ENCODE peak calls at places on chromosomes 11 and 22, in four cellular contexts. K is NCI-H1092; X is hypothalamus; Y is stimulated activated CD8-positive, alpha-beta memory T cell treated with anti-CD3 and anti-CD28 coated beads, Interleukin-4, amount 100 ng/mL, for 1 hour. U is an unnamed sample.

GRCh38 chr22:21837184-21837979 is 30.1 kb downstream of the MAPK1 start:
- DNase-seq in Y (no peak), X (no peak), K (no peak), U (no peak)

GRCh38 chr11:62427630-62428233 is 8.9 kb downstream of the SCGB1A1 start:
- DNase-seq in K (no peak), X (no peak), Y (no peak), U (no peak)

GRCh38 chr11:94895971-94896370 is 77.4 kb downstream of the CWC15 start:
- DNase-seq in Y (no peak), X (no peak), K (no peak), U (no peak)

GRCh38 chr11:33197915-33198727 is 36.8 kb upstream of the CSTF3 start:
- DNase-seq in X (no peak), Y (no peak), K (no peak), U (no peak)

GRCh38 chr22:16960220-16960883 is 47.7 kb downstream of the GAB4 start:
- DNase-seq in K (no peak), Y (no peak), X (no peak), U (no peak)

GRCh38 chr11:122874991-122875390 is 7.6 kb upstream of the JHY start:
- DNase-seq in Y (no peak), X (no peak), K (no peak), U (no peak)

GRCh38 chr11:107740256-107740655 is 28.4 kb upstream of the SLN start:
- DNase-seq in Y (no peak), X (no peak), K (no peak), U (no peak)

GRCh38 chr22:45268167-45268957 is 16.4 kb upstream of the UPK3A start:
- DNase-seq in X (no peak), K (no peak), Y (no peak), U (no peak)

GRCh38 chr11:69121021-69121420 is 34.7 kb upstream of the SMIM38 start:
- DNase-seq in K (no peak), X (no peak), Y (no peak), U (no peak)

GRCh38 chr11:45087301-45087700 is 59.1 kb upstream of the PRDM11 start:
- DNase-seq in Y (no peak), K (peak; percentile 52), X (no peak), U (no peak)

GRCh38 chr11:434496-434895 is 7.3 kb downstream of the ANO9 start:
- DNase-seq in X (no peak), Y (no peak), K (no peak), U (no peak)

GRCh38 chr22:37254206-37254866 is 10.3 kb upstream of the RAC2 start:
- DNase-seq in X (no peak), K (no peak), Y (no peak), U (peak; percentile 31)

GRCh38 chr11:452203-452744 is 2.2 kb downstream of the PTDSS2 start:
- DNase-seq in K (no peak), Y (no peak), X (no peak), U (no peak)

GRCh38 chr11:31815743-31816466 is 4.8 kb upstream of the PAX6 start:
- DNase-seq in Y (no peak), K (no peak), X (no peak), U (no peak)

GRCh38 chr22:24141586-24141985 is 39.7 kb upstream of the SUSD2 start:
- DNase-seq in X (no peak), K (no peak), Y (no peak), U (no peak)

GRCh38 chr11:3635641-3636375 is 6.0 kb downstream of the ART5 start:
- DNase-seq in X (no peak), K (no peak), Y (no peak), U (peak; percentile 35)

GRCh38 chr11:126053340-126054286 is 9.1 kb downstream of the CDON start:
- DNase-seq in Y (no peak), X (no peak), K (no peak), U (no peak)

GRCh38 chr11:3219281-3219892 is 774 bp upstream of the MRGPRG start:
- DNase-seq in X (no peak), Y (no peak), K (no peak), U (no peak)

GRCh38 chr11:120956710-120957500 is 67.0 kb upstream of the TBCEL start:
- DNase-seq in Y (no peak), X (no peak), K (no peak), U (no peak)

GRCh38 chr11:116958246-116958645 is 120.8 kb upstream of the APOA1 start:
- DNase-seq in X (no peak), K (no peak), Y (no peak), U (no peak)

GRCh38 chr11:43941257-43941879 is 1.1 kb upstream of the C11orf96 start:
- DNase-seq in Y (no peak), X (no peak), K (no peak), U (no peak)

GRCh38 chr11:121654506-121655480 is 202.0 kb upstream of the SORL1-AS1 start:
- DNase-seq in X (no peak), K (peak; percentile 64), Y (no peak), U (no peak)

GRCh38 chr11:58796333-58797049 is 48.0 kb downstream of the GLYATL2 start:
- DNase-seq in Y (no peak), X (no peak), K (no peak), U (no peak)

GRCh38 chr11:73152861-73153483 is 10.9 kb upstream of the FCHSD2 start:
- DNase-seq in X (no peak), Y (no peak), K (no peak), U (no peak)

GRCh38 chr11:58058276-58059010 is 27.7 kb downstream of the OR6Q1 start:
- DNase-seq in K (peak; percentile 97), X (no peak), Y (no peak), U (peak; percentile 72)

GRCh38 chr11:69501891-69502860 is 20.7 kb downstream of the LINC01488 start:
- DNase-seq in X (no peak), K (peak; percentile 23), Y (no peak), U (no peak)